ENCODE peak calls at places on chromosomes 11 and 22, in four cellular contexts. O is breast epithelium, Z is HCT116, W is A549. H is an unnamed sample. For H3K4me1, the result is how much of the 10 kb centered on the place peaks cover.

GRCh38 chr11:76206327-76207081 is at the start of gene WNT11:
- DNase-seq in W (peak), O (no peak), Z (no peak), H (no peak)

GRCh38 chr22:17712441-17712840 is 61.8 kb downstream of the BID start:
- DNase-seq in Z (no peak), W (no peak), O (no peak), H (no peak)

GRCh38 chr11:13289081-13289480 is 11.5 kb downstream of the BMAL1 start:
- DNase-seq in O (no peak), Z (no peak), W (peak), H (no peak)

GRCh38 chr11:128415539-128415938 is 171.8 kb downstream of the ETS1 start:
- DNase-seq in O (no peak), Z (no peak), W (no peak), H (no peak)

GRCh38 chr22:46443850-46444389 is 93.5 kb downstream of the CELSR1 start:
- DNase-seq in O (no peak), Z (no peak), W (no peak), H (no peak)

GRCh38 chr11:68047437-68048290 is 8.8 kb downstream of the TCIRG1 start:
- DNase-seq in O (no peak), W (no peak), Z (no peak), H (no peak)

GRCh38 chr11:57773026-57773598 is 11.5 kb downstream of the CTNND1 start:
- DNase-seq in Z (no peak), W (no peak), O (no peak), H (no peak)

GRCh38 chr22:17781319-17782031 is 7.2 kb upstream of the BID start:
- DNase-seq in Z (no peak), W (peak), O (no peak), H (peak)

GRCh38 chr22:45007247-45007945 is 2.4 kb downstream of the PHF21B start:
- DNase-seq in Z (no peak), O (no peak), W (peak), H (no peak)

GRCh38 chr11:63920870-63921417 is 4.0 kb upstream of the RCOR2 start:
- DNase-seq in O (no peak), Z (no peak), W (no peak), H (no peak)

GRCh38 chr11:116540019-116540418 is 232.8 kb downstream of the BUD13 start:
- DNase-seq in Z (no peak), W (no peak), O (no peak), H (no peak)

GRCh38 chr11:27857588-27857987 is 157.3 kb upstream of the BDNF start:
- DNase-seq in O (no peak), Z (no peak), W (no peak), H (no peak)

GRCh38 chr11:33168605-33169240 is 7.4 kb upstream of the CSTF3 start:
- DNase-seq in W (no peak), O (no peak), Z (no peak), H (no peak)

GRCh38 chr11:65814131-65814959 is 19.4 kb upstream of the SNX32 start:
- DNase-seq in Z (no peak), W (no peak), O (no peak), H (no peak)

GRCh38 chr11:19055905-19056304 is 4.6 kb downstream of the MRGPRX2 start:
- DNase-seq in W (no peak), O (no peak), Z (no peak), H (no peak)

GRCh38 chr11:515131-515530 is 8.1 kb upstream of the RNH1 start:
- DNase-seq in W (no peak), O (no peak), Z (no peak), H (no peak)

GRCh38 chr11:126026579-126026978 is 36.1 kb downstream of the CDON start:
- DNase-seq in Z (no peak), O (no peak), W (no peak), H (no peak)

GRCh38 chr11:120547871-120548681 is 36.5 kb downstream of the GRIK4 start:
- DNase-seq in W (peak), O (peak), Z (peak), H (peak)

GRCh38 chr11:36724742-36725387 is 126.8 kb upstream of the RAG2 start:
- DNase-seq in O (no peak), Z (no peak), W (no peak), H (no peak)

GRCh38 chr22:47318041-47318737 is 555.7 kb downstream of the TBC1D22A start:
- DNase-seq in W (no peak), Z (no peak), O (no peak), H (no peak)

GRCh38 chr11:2378527-2379210 is 1.6 kb downstream of the CD81 start:
- DNase-seq in Z (no peak), W (no peak), O (no peak), H (no peak)

GRCh38 chr11:118263694-118264567 is at the start of gene MPZL2:
- DNase-seq in O (peak), Z (peak), W (no peak), H (no peak)

GRCh38 chr11:34650528-34650927 is 29.6 kb downstream of the EHF start:
- DNase-seq in W (no peak), Z (no peak), O (no peak), H (no peak)

GRCh38 chr11:126901783-126902182 is 98.8 kb downstream of the KIRREL3 start:
- DNase-seq in W (no peak), O (no peak), Z (no peak), H (no peak)

GRCh38 chr11:92226331-92227232 is 2.0 kb downstream of the FAT3 start:
- DNase-seq in W (no peak), O (no peak), Z (no peak), H (no peak)

GRCh38 chr11:86068138-86068861 is 584 bp downstream of the PICALM start:
- DNase-seq in Z (no peak), W (peak), O (peak), H (peak)

GRCh38 chr11:47714554-47715081 is 551 bp downstream of the AGBL2 start:
- DNase-seq in Z (no peak), O (no peak), W (peak), H (no peak)

GRCh38 chr22:46029036-46029435 is 52.1 kb upstream of the WNT7B start:
- DNase-seq in W (no peak), O (no peak), Z (no peak), H (no peak)

GRCh38 chr11:16195659-16196058 is 160.7 kb downstream of the SOX6 start:
- DNase-seq in W (peak), Z (no peak), O (no peak), H (no peak)

GRCh38 chr11:19344661-19345518 is 104.1 kb upstream of the E2F8 start:
- DNase-seq in O (peak), Z (no peak), W (peak), H (no peak)

GRCh38 chr22:23137905-23138520 is 3.8 kb downstream of the RSPH14 start:
- DNase-seq in W (no peak), O (no peak), Z (no peak), H (no peak)

GRCh38 chr11:17699157-17700114 is 19.9 kb upstream of the MYOD1 start:
- DNase-seq in W (no peak), O (no peak), Z (no peak), H (peak)

GRCh38 chr22:45678961-45679912 is 7.6 kb downstream of the ATXN10 start:
- DNase-seq in Z (no peak), W (no peak), O (no peak), H (no peak)

GRCh38 chr11:3886985-3887384 is 31.5 kb downstream of the STIM1 start:
- DNase-seq in Z (no peak), W (no peak), O (no peak), H (no peak)
- H3K27ac ChIP-seq in Z (no peak), W (no peak), O (no peak), H (peak)

GRCh38 chr11:110297082-110297725 is 790 bp upstream of the RDX start:
- DNase-seq in W (no peak), O (no peak), Z (no peak), H (no peak)

GRCh38 chr11:110295086-110295485 is 1.3 kb downstream of the RDX start:
- DNase-seq in O (no peak), Z (no peak), W (no peak), H (no peak)

GRCh38 chr11:110296226-110297081 is at the start of gene RDX:
- DNase-seq in W (peak), Z (peak), O (peak), H (peak)

GRCh38 chr11:110294509-110294908 is 1.9 kb downstream of the RDX start:
- DNase-seq in Z (no peak), W (no peak), O (no peak), H (no peak)

GRCh38 chr11:110295487-110296225 is 758 bp downstream of the RDX start:
- DNase-seq in O (peak), Z (no peak), W (peak), H (peak)
- H3K4me1 ChIP-seq in O (under half), Z (half or more), W (under half), H (under half)

DNA sequence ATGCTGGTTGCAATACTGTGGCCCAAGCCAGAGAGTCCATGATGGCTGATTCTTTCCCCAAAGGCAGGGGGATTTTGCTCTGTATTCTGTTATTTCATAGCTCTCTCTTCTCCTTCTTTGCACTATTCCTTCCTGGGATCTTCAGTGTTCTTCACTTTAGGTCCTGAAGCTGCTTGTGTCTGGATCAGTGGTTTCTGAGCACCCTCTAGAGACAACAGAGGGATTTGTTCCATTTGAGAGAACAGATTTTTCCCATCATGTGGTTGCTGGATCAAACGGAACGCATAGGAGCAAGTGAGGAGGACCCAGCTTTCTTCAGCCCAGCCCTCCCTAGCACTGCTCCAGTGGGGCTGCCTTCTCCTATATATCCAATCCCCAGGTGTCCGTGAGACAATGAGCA is 68.7 kb upstream of the SYN3 start:
- DNase-seq in O (no peak), W (peak), Z (no peak), H (no peak)
- TF ChIP-seq CTCF in O (no peak), W (peak), Z (no peak), H (no peak)

GRCh38 chr22:38760477-38761201 is 4.8 kb upstream of the SUN2 start:
- DNase-seq in W (no peak), O (no peak), Z (no peak), H (no peak)

GRCh38 chr22:38759005-38759404 is 3.2 kb upstream of the SUN2 start:
- DNase-seq in O (no peak), W (no peak), Z (no peak), H (no peak)

GRCh38 chr22:38762607-38763006 is 6.8 kb upstream of the SUN2 start:
- DNase-seq in W (no peak), Z (no peak), O (no peak), H (no peak)

GRCh38 chr22:38758276-38758945 is 2.6 kb upstream of the SUN2 start:
- DNase-seq in Z (no peak), W (no peak), O (no peak), H (no peak)

GRCh38 chr22:38761202-38762162 is 5.7 kb upstream of the SUN2 start:
- DNase-seq in Z (no peak), O (no peak), W (no peak), H (no peak)
- H3K27ac ChIP-seq in Z (no peak), O (no peak), W (no peak), H (no peak)

DNA sequence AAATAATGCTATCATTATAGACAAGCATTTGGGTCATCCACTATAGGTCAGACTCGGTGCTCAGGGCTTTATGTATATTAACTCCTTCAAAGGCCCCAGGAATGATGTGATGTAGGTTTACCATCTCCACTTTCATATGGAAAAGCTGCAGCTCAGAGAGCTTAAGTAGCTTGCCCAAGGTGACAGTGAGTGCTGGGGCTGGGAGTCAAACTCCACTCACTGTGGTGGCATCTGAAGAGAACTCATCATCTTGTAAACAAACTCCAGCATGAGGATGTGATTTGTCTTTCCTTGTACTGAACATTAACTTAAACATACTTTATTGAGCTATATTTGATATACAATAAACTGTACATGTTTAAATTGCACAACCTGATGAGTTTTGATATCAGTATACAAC is 25.4 kb downstream of the TENM4 start:
- DNase-seq in W (no peak), O (no peak), Z (no peak), H (no peak)
- H3K4me1 ChIP-seq in W (under half), O (under half), Z (under half), H (under half)

H was measured in gastrocnemius medialis.